ENCODE peak calls at places on chromosome 3, in six cellular contexts. Z is fibroblast of the aortic adventitia, R is heart right ventricle, U is GM12865, W is neural progenitor cell, J is HL-60. K is an unnamed sample.

GRCh38 chr3:133759740-133760069 is 13.5 kb downstream of the TF start:
- DNase-seq in U (no peak), J (no peak), R (no peak), W (no peak), Z (no peak), K (no peak)

GRCh38 chr3:194671900-194672808 is at the start of gene LSG1:
- DNase-seq in W (peak), U (peak), Z (peak), R (peak), J (peak), K (peak)

GRCh38 chr3:30353711-30354467 is 252.5 kb upstream of the TGFBR2 start:
- DNase-seq in U (peak), R (no peak), Z (no peak), W (no peak), J (peak), K (no peak)

GRCh38 chr3:169641167-169641566 is 22.3 kb downstream of the MECOM start:
- DNase-seq in W (no peak), R (no peak), Z (no peak), U (no peak), J (no peak), K (no peak)

GRCh38 chr3:44301746-44302145 is 36.8 kb upstream of the TCAIM start:
- DNase-seq in Z (no peak), R (no peak), J (no peak), U (no peak), W (no peak), K (no peak)

GRCh38 chr3:27943106-27943505 is 221.0 kb upstream of the EOMES start:
- DNase-seq in W (peak), R (no peak), Z (peak), J (peak), U (peak), K (peak)

GRCh38 chr3:175940243-175940642 is 1081.1 kb downstream of the NAALADL2 start:
- DNase-seq in J (no peak), R (no peak), U (no peak), W (no peak), Z (no peak), K (no peak)

GRCh38 chr3:191154827-191155226 is 44.2 kb upstream of the OSTN start:
- DNase-seq in R (no peak), Z (no peak), J (no peak), W (no peak), U (no peak), K (no peak)

GRCh38 chr3:127745656-127746399 is 73.1 kb downstream of the ABTB1 start:
- DNase-seq in W (no peak), Z (no peak), R (no peak), J (no peak), U (no peak), K (no peak)

GRCh38 chr3:7630925-7631324 is 770.0 kb downstream of the GRM7 start:
- DNase-seq in Z (peak), R (peak), U (no peak), W (peak), J (no peak), K (peak)

GRCh38 chr3:89578253-89578529 is 470.8 kb downstream of the EPHA3 start:
- DNase-seq in U (no peak), Z (no peak), R (no peak), J (no peak), W (no peak), K (no peak)

GRCh38 chr3:178170698-178171535 is 365.3 kb upstream of the KCNMB2 start:
- DNase-seq in U (no peak), R (no peak), W (no peak), Z (peak), J (no peak), K (no peak)

GRCh38 chr3:77191640-77192039 is 151.7 kb downstream of the ROBO2 start:
- DNase-seq in U (no peak), R (no peak), Z (no peak), W (no peak), J (no peak), K (no peak)

GRCh38 chr3:123952844-123953520 is 8.0 kb downstream of the CCDC14 start:
- DNase-seq in Z (no peak), U (peak), R (no peak), W (no peak), J (no peak), K (no peak)

GRCh38 chr3:170000051-170000450 is 33.4 kb downstream of the SEC62 start:
- DNase-seq in R (no peak), Z (no peak), U (no peak), J (no peak), W (no peak), K (no peak)

GRCh38 chr3:10365791-10366190 is 44.9 kb upstream of the SEC13 start:
- DNase-seq in U (no peak), J (no peak), R (no peak), Z (peak), W (no peak), K (no peak)

GRCh38 chr3:64604313-64604712 is 83.5 kb downstream of the ADAMTS9 start:
- DNase-seq in J (no peak), U (no peak), W (no peak), Z (no peak), R (no peak), K (no peak)

GRCh38 chr3:40185029-40185695 is 124.3 kb upstream of the EIF1B start:
- DNase-seq in Z (no peak), R (no peak), U (peak), W (no peak), J (no peak), K (no peak)
- H3K4me3 ChIP-seq in Z (no peak), R (no peak), U (no peak), W (no peak), J (no peak), K (no peak)

GRCh38 chr3:126358038-126358815 is 1.0 kb upstream of the KLF15 start:
- DNase-seq in Z (no peak), U (no peak), R (no peak), W (peak), J (no peak), K (peak)

GRCh38 chr3:126361211-126361610 is 4.0 kb upstream of the KLF15 start:
- DNase-seq in J (no peak), Z (no peak), R (no peak), U (no peak), W (no peak), K (no peak)

GRCh38 chr3:126358816-126359181 is 1.6 kb upstream of the KLF15 start:
- DNase-seq in Z (no peak), J (no peak), W (no peak), R (no peak), U (no peak), K (no peak)

GRCh38 chr3:126360046-126360713 is 3.0 kb upstream of the KLF15 start:
- DNase-seq in R (no peak), W (no peak), J (no peak), Z (no peak), U (no peak), K (no peak)

DNA sequence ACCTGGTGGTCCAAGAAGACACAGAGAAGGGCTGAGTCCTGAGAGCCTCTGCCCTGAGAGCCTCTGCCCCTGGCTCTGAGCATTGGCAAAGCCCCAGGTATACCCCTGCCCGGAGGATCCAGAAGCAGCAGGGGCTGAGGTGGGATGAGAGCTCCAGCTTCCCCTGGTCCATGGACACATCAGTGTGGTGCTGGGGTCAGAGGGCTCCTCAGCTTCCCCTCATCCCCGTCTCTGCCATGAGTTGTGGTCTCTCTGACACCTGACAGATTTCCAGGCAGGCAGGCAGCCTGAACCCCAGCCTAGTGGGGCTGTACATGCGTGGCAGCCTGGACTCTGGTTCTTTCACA is 3.5 kb upstream of the KLF15 start:
- DNase-seq in J (no peak), Z (no peak), U (no peak), W (no peak), R (no peak), K (no peak)
- H3K4me3 ChIP-seq in J (no peak), Z (no peak), U (no peak), W (no peak), R (no peak), K (no peak)

DNA sequence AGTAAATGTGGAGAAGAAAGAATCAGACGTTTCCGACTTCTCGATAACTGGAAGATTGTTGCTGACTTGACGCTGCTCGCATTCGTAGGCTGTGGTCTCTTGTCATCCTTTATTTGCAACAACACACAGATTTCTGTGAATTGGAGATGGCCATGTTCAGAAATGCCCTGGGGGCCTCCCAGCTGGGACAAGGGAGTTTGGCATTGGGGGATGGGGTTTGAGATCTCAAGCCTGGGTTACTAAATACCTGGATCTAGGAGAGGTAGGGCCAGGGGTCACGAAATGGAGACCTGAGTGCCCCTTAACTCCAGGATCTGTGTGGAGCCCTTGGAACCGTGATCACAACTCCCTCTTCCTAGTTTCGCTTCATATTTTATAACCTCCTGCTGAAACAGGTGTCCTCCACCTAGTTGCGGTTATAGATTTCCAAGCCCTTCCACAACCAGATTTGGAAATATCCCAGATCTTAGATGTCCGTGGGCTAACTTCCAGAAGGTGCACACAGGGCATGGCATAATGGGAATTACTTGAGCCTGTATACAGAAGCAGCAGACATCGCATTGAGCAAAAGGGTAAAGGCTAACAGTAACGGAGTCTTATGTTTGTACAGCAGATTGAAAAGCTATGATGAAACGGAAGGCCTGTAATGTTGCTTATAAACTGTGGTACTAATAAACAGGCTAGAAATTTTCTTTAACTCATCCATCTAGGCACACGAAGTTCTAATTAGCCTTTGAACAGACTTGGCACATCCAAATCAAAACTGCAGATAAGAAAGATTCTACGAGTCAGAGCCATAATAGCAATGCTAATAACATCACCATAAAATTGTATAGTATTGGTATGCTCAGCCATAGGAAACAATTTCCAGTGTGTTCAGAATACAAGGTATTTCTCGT is 999 bp upstream of the USF3 start:
- DNase-seq in Z (peak), R (no peak), U (peak), W (peak), J (peak), K (peak)
- H3K4me3 ChIP-seq in Z (peak), R (peak), U (peak), W (peak), J (peak), K (peak)

GRCh38 chr3:38253704-38254103 is 11.9 kb upstream of the SLC22A13 start:
- DNase-seq in U (no peak), W (no peak), Z (no peak), R (no peak), J (no peak), K (no peak)

GRCh38 chr3:38255627-38256026 is 10.0 kb upstream of the SLC22A13 start:
- DNase-seq in Z (peak), U (no peak), J (no peak), W (no peak), R (no peak), K (no peak)

GRCh38 chr3:38251197-38251596 is 14.4 kb upstream of the SLC22A13 start:
- DNase-seq in Z (no peak), U (no peak), R (no peak), W (no peak), J (no peak), K (no peak)

GRCh38 chr3:38257583-38257982 is 8.0 kb upstream of the SLC22A13 start:
- DNase-seq in U (no peak), W (no peak), Z (no peak), J (no peak), R (no peak), K (no peak)

DNA sequence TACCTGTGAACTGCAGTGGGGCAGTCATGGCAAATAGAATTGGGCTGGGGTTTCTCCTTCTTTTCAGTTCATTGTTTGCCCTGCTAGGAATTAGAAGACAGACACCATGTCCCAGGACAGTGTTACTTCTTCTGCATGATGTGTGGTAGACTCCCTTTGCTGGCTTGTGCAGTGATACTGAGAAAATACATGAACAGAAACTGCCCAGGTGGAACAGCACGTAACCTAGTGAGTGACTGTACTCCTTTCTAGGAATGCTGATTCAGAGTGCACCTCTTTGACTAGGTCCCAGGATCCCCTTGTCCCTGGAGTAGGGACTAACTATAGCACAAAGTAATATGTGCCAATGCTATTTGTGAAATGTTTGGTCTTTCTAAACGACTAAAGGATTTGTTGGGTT is 10.7 kb upstream of the SLC22A13 start:
- DNase-seq in R (no peak), Z (no peak), U (no peak), J (no peak), W (no peak), K (no peak)
- H3K4me3 ChIP-seq in R (no peak), Z (no peak), U (no peak), J (no peak), W (no peak), K (no peak)

DNA sequence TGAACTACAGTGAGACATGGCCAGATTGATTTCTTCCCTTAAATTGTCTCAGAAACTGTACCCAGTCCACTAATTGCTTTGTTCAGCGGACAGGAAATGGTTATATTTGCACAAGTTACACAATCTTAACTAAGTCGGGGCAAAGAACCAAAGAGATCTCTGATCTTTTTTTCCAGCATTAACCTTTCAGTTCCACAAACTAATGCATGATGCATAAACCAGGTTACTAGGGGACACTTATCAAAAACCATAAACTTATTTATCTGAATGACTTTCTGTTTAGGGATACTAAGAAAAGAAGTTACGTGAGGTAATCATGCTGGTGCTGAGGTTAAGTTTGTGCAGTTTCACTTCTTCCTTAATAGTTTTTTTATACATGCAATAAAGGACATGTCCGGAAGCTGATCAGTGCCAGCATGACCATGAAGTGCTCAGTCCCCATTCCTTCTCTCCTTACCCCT is 22.4 kb downstream of the FNDC3B start:
- DNase-seq in J (no peak), U (peak), R (no peak), Z (peak), W (no peak), K (no peak)
- H3K4me3 ChIP-seq in J (no peak), U (peak), R (no peak), Z (peak), W (no peak), K (no peak)